ENCODE peak calls at places on chromosomes 11 and 22, in seven cellular contexts. X is H9, H is IMR-90, Z is mesenchymal stem cell, Y is mesendoderm, F is H1, J is trophoblast cell. C is an unnamed sample.

GRCh38 chr11:48170176-48170839 is 46.3 kb upstream of the OR4B1 start:
- DNase-seq in X (no peak), H (peak), Z (peak), Y (peak), F (no peak), J (peak), C (no peak)

GRCh38 chr22:20062766-20063083 is 17.3 kb upstream of the DGCR8 start:
- DNase-seq in X (no peak), H (peak), Z (peak), Y (no peak), F (no peak), J (peak), C (no peak)

GRCh38 chr11:82818399-82819043 is 81.7 kb downstream of the PRCP start:
- DNase-seq in X (no peak), H (no peak), Z (no peak), Y (peak), F (no peak), J (no peak), C (no peak)

GRCh38 chr11:78044706-78045105 is 19.0 kb upstream of the THRSP start:
- DNase-seq in X (no peak), H (no peak), Z (no peak), Y (no peak), F (no peak), J (peak), C (no peak)

GRCh38 chr11:85809881-85810280 is 1.1 kb downstream of the SYTL2 start:
- DNase-seq in X (peak), H (no peak), Z (peak), Y (peak), F (peak), J (peak), C (no peak)

GRCh38 chr11:75344186-75344585 is 7.3 kb downstream of the ARRB1 start:
- DNase-seq in X (no peak), H (no peak), Z (no peak), Y (no peak), F (no peak), J (no peak), C (no peak)

GRCh38 chr11:74754507-74755255 is 6.0 kb downstream of the RNF169 start:
- DNase-seq in X (no peak), H (peak), Z (peak), Y (peak), F (no peak), J (peak), C (no peak)

GRCh38 chr11:2750601-2751522 is 51.1 kb upstream of the KCNQ1OT1 start:
- DNase-seq in X (no peak), H (no peak), Z (no peak), Y (no peak), F (no peak), J (no peak), C (no peak)

GRCh38 chr11:101126551-101127347 is 2.9 kb downstream of the PGR start:
- DNase-seq in X (peak), H (no peak), Z (peak), Y (peak), F (peak), J (peak), C (peak)

GRCh38 chr11:3096909-3097395 is 39.7 kb upstream of the CARS1 start:
- DNase-seq in X (no peak), H (no peak), Z (no peak), Y (no peak), F (no peak), J (no peak), C (no peak)

GRCh38 chr11:79237676-79238075 is 203.2 kb downstream of the TENM4 start:
- DNase-seq in X (no peak), H (peak), Z (peak), Y (no peak), F (no peak), J (peak), C (no peak)

GRCh38 chr22:33803371-33803770 is 116.9 kb downstream of the LARGE1 start:
- DNase-seq in X (no peak), H (peak), Z (peak), Y (peak), F (no peak), J (peak), C (no peak)

GRCh38 chr11:106087815-106088435 is 10.5 kb downstream of the AASDHPPT start:
- DNase-seq in X (peak), H (peak), Z (peak), Y (peak), F (no peak), J (peak), C (peak)

GRCh38 chr11:35567737-35568465 is 42.5 kb upstream of the PAMR1 start:
- DNase-seq in X (peak), H (peak), Z (peak), Y (peak), F (no peak), J (peak), C (no peak)

GRCh38 chr11:117144477-117145392 is 648 bp downstream of the PAFAH1B2 start:
- DNase-seq in X (no peak), H (peak), Z (peak), Y (peak), F (no peak), J (peak), C (peak)

GRCh38 chr22:30250713-30251267 is 4.2 kb upstream of the LIF start:
- DNase-seq in X (no peak), H (peak), Z (peak), Y (no peak), F (no peak), J (no peak), C (no peak)

GRCh38 chr11:19187101-19187500 is 14.7 kb downstream of the CSRP3 start:
- DNase-seq in X (no peak), H (peak), Z (peak), Y (no peak), F (no peak), J (no peak), C (no peak)

GRCh38 chr11:73237471-73238290 is 19.6 kb downstream of the P2RY2 start:
- DNase-seq in X (peak), H (peak), Z (peak), Y (no peak), F (no peak), J (no peak), C (no peak)

GRCh38 chr11:31810779-31811647 is at the start of gene PAX6:
- DNase-seq in X (peak), H (peak), Z (no peak), Y (peak), F (peak), J (peak), C (peak)

GRCh38 chr11:70070736-70071135 is 7.4 kb upstream of the ANO1 start:
- DNase-seq in X (peak), H (no peak), Z (no peak), Y (no peak), F (peak), J (no peak), C (no peak)

GRCh38 chr11:3058753-3059664 is 1.8 kb upstream of the CARS1 start:
- DNase-seq in X (peak), H (peak), Z (peak), Y (peak), F (no peak), J (peak), C (no peak)

GRCh38 chr11:133064961-133065360 is 467.3 kb downstream of the OPCML start:
- DNase-seq in X (no peak), H (no peak), Z (no peak), Y (no peak), F (no peak), J (no peak), C (no peak)

GRCh38 chr22:39997939-39998726 is 3.4 kb downstream of the FAM83F start:
- DNase-seq in X (peak), H (peak), Z (peak), Y (peak), F (peak), J (peak), C (no peak)

GRCh38 chr11:7303146-7303545 is 51.4 kb downstream of the SYT9 start:
- DNase-seq in X (no peak), H (no peak), Z (no peak), Y (no peak), F (no peak), J (no peak), C (no peak)
- H2AK5ac ChIP-seq in X (no peak), H (no peak), Z (no peak), Y (no peak), F (no peak), J (no peak), C (no peak)

DNA sequence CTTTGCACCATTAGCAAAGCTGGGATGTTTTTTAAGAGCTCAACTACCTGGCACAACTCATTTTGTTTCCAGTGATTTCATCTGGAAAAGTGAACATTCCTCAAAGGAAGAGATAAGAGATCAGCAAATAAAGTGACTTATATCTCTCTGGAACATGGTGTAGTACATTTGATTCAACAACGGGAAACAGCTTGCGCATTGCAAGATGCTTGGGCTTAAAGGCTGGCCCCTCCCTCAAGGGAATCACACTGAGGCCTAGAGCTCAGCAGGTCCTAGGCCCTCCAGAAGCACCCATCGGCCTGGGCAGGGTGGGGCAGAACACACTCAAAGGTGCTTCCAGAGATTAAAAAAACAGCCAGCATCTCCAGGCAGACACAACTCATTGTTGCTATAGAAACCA is 69.0 kb upstream of the ARFGAP3 start:
- DNase-seq in X (no peak), H (no peak), Z (no peak), Y (no peak), F (no peak), J (no peak), C (no peak)
- H3K9ac ChIP-seq in X (no peak), H (no peak), Z (no peak), Y (no peak), F (no peak), J (no peak), C (no peak)

GRCh38 chr11:41281131-41281742 is 178.2 kb downstream of the LRRC4C start:
- DNase-seq in X (no peak), H (no peak), Z (peak), Y (peak), F (no peak), J (peak), C (no peak)
- H4K8ac ChIP-seq in X (no peak), H (no peak), Z (no peak), Y (no peak), F (no peak), J (no peak), C (no peak)

GRCh38 chr11:17558916-17559315 is 11.9 kb downstream of the OTOG start:
- DNase-seq in X (no peak), H (no peak), Z (no peak), Y (no peak), F (no peak), J (no peak), C (no peak)
- H2AK5ac ChIP-seq in X (no peak), H (no peak), Z (no peak), Y (no peak), F (no peak), J (no peak), C (peak)

GRCh38 chr11:774873-775592 is 2.3 kb downstream of the GATD1 start:
- DNase-seq in X (peak), H (peak), Z (peak), Y (no peak), F (no peak), J (no peak), C (no peak)
- H3K9ac ChIP-seq in X (no peak), H (no peak), Z (peak), Y (no peak), F (no peak), J (no peak), C (peak)

GRCh38 chr11:95499516-95500135 is 268.6 kb upstream of the SESN3 start:
- DNase-seq in X (no peak), H (peak), Z (peak), Y (peak), F (no peak), J (no peak), C (no peak)

GRCh38 chr11:95500466-95500865 is 269.5 kb upstream of the SESN3 start:
- DNase-seq in X (no peak), H (no peak), Z (no peak), Y (peak), F (no peak), J (no peak), C (no peak)

GRCh38 chr11:95503047-95503446 is 272.0 kb upstream of the SESN3 start:
- DNase-seq in X (no peak), H (peak), Z (no peak), Y (no peak), F (no peak), J (no peak), C (no peak)

GRCh38 chr11:95502522-95502921 is 271.5 kb upstream of the SESN3 start:
- DNase-seq in X (no peak), H (no peak), Z (no peak), Y (no peak), F (no peak), J (no peak), C (no peak)

DNA sequence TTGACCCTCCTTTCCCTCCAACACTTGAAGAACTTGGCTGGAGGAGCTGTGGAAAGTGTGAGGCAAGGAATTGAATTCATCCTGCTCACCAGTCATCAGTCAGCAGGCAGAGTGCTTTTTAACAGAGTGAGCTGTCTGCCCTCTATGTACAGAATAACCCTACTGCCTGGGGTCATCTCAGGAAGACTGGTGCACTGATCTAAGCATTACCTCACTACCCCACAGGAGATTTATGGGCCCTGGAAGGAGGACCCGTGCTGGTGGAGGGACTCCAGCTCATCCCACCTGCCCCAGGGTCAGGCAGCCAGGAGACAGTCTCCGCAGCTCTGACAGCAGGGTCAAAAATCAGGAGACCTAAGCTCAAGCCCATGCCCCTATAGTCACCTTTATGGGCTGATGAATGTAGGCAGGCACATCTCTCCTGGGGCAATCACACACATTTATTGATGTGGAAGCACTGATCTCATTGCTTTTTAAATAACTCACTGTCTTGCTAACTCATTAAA is 270.8 kb upstream of the SESN3 start:
- DNase-seq in X (no peak), H (no peak), Z (no peak), Y (no peak), F (no peak), J (no peak), C (no peak)
- H4K8ac ChIP-seq in X (no peak), H (no peak), Z (peak), Y (no peak), F (no peak), J (no peak), C (no peak)